ENCODE peak calls at places on chromosomes 16 and 17, in four cellular contexts. C is K562, V is WTC11, T is HepG2. B is an unnamed sample.

GRCh38 chr17:66650490-66650877 is 184.4 kb upstream of the CACNG5 start:
- DNase-seq in T (no peak), C (no peak), V (no peak), B (no peak)

GRCh38 chr17:8598913-8599312 is 31.6 kb downstream of the MYH10 start:
- DNase-seq in C (no peak), V (no peak), T (no peak), B (no peak)

GRCh38 chr17:50046179-50046578 is 9.7 kb upstream of the ITGA3 start:
- DNase-seq in T (no peak), V (no peak), C (no peak), B (no peak)

GRCh38 chr16:51773491-51773890 is 622.4 kb upstream of the SALL1 start:
- DNase-seq in C (no peak), V (peak; percentile 25), T (no peak), B (no peak)

GRCh38 chr16:29028457-29029167 is 43.8 kb downstream of the LAT start:
- DNase-seq in C (no peak), T (no peak), V (no peak), B (no peak)

GRCh38 chr16:88605186-88606145 is 32.9 kb upstream of the IL17C start:
- DNase-seq in T (no peak), C (no peak), V (no peak), B (no peak)

GRCh38 chr16:3596101-3596861 is 15.1 kb downstream of the SLX4 start:
- DNase-seq in V (no peak), C (no peak), T (peak; percentile 94), B (no peak)

GRCh38 chr17:62724398-62725146 is 83.5 kb downstream of the MARCHF10 start:
- DNase-seq in C (no peak), V (no peak), T (no peak), B (no peak)

GRCh38 chr17:76827736-76828135 is 40.5 kb upstream of the MGAT5B start:
- DNase-seq in V (no peak), T (no peak), C (no peak), B (no peak)

GRCh38 chr16:23280483-23280967 is 21.6 kb upstream of the SCNN1B start:
- DNase-seq in C (no peak), V (no peak), T (no peak), B (no peak)

GRCh38 chr17:80937501-80938356 is 53.9 kb upstream of the CHMP6 start:
- DNase-seq in T (no peak), C (no peak), V (peak; percentile 11), B (no peak)

GRCh38 chr17:38749222-38750043 is 1.3 kb upstream of the PCGF2 start:
- DNase-seq in T (peak; percentile 89), C (peak; percentile 65), V (peak; percentile 80), B (no peak)

GRCh38 chr17:82666931-82667667 is 18.9 kb upstream of the WDR45B start:
- DNase-seq in T (no peak), V (no peak), C (no peak), B (no peak)

GRCh38 chr16:5064915-5065314 is 841 bp downstream of the C16orf89 start:
- DNase-seq in V (no peak), C (no peak), T (no peak), B (no peak)

GRCh38 chr17:20784100-20784665 is 204.7 kb downstream of the CDRT15L2 start:
- DNase-seq in T (no peak), V (no peak), C (no peak), B (no peak)

GRCh38 chr16:1380195-1380594 is 28.5 kb downstream of the GNPTG start:
- DNase-seq in T (no peak), V (no peak), C (no peak), B (no peak)

GRCh38 chr16:48885456-48885855 is 275.5 kb upstream of the N4BP1 start:
- DNase-seq in T (no peak), C (no peak), V (no peak), B (no peak)

GRCh38 chr17:6456914-6457687 is 12.8 kb downstream of the PIMREG start:
- DNase-seq in T (peak; percentile 52), V (no peak), C (peak; percentile 76), B (no peak)

GRCh38 chr16:11145821-11146211 is 110.2 kb downstream of the SOCS1 start:
- DNase-seq in T (no peak), V (no peak), C (no peak), B (no peak)

GRCh38 chr17:27155866-27156265 is 138.0 kb upstream of the WSB1 start:
- DNase-seq in T (no peak), V (no peak), C (no peak), B (no peak)

DNA sequence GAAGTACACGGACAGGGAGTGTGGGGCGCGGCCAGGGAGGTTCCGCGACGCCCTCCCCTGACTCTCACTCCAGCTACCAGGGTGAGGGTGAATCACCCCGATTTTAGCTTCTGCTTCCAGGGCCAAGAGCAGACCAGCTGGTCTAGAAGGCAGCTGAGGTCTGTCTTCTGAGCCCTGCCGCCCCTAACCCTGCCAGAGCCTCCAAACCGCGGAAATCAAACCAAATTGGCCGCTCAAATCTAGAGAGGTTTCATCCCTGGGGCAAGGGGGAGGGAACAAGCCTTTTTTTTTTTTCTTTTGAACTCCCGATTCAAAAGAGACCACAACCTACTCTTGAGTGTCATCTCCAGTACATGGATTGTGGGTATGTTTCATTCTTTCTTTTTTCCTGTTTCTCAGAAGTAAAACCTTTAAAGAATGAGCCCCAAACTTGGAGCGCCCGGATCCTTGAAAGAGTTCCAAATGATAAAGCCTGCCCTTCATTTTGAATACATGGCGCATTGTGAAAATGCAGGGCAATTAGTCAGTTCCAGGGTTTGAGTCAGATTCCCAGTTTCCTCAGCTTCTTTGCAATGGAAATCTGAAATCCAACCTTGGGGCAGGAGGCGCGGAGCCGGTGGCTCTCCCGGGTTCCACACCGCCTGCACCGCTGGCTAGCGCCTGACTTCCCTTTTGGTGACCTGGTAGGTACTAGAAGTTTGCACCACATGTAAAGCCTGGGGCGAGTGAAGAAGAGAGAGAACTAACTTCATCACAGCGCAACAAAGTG is 16.5 kb upstream of the ZFHX3 start:
- DNase-seq in V (peak; percentile 49), T (no peak), C (no peak), B (no peak)
- TF ChIP-seq ELF4 in V (no peak), T (no peak), C (no peak), B (no peak)

DNA sequence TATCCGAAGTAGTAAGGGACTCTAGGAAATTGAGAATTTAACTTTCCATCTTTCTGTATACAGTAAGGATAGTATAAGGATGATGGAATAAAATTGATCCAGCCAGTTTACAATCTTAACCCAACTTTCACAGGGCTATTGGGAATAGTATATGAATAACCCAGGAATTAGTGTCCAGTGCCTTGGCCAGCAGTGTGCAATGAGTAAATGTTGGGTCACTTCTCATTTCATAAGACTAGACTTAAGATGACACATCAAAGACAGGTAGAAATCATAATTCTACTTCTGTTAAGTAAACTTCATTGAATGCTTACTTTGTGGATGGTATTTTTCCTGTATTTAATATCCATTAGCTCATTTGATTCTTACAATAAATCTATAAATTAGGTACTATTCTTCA is 949.6 kb upstream of the GOT2 start:
- DNase-seq in V (no peak), C (no peak), T (no peak), B (no peak)
- TF ChIP-seq ELF4 in V (no peak), C (no peak), T (no peak), B (no peak)

GRCh38 chr17:72118588-72119279 is 2.1 kb upstream of the SOX9 start:
- DNase-seq in C (peak; percentile 43), T (peak; percentile 75), V (peak; percentile 70), B (peak; percentile 62)
- TF ChIP-seq ELF4 in C (no peak), T (no peak), V (no peak), B (no peak)

GRCh38 chr17:45692661-45693060 is 91.5 kb upstream of the CRHR1 start:
- DNase-seq in C (no peak), V (no peak), T (no peak), B (no peak)

GRCh38 chr17:45697076-45697475 is 87.0 kb upstream of the CRHR1 start:
- DNase-seq in C (no peak), T (no peak), V (no peak), B (no peak)

GRCh38 chr17:45693792-45694191 is 90.3 kb upstream of the CRHR1 start:
- DNase-seq in C (no peak), T (no peak), V (no peak), B (no peak)

GRCh38 chr17:45700171-45701090 is 83.7 kb upstream of the CRHR1 start:
- DNase-seq in C (no peak), T (no peak), V (no peak), B (no peak)

DNA sequence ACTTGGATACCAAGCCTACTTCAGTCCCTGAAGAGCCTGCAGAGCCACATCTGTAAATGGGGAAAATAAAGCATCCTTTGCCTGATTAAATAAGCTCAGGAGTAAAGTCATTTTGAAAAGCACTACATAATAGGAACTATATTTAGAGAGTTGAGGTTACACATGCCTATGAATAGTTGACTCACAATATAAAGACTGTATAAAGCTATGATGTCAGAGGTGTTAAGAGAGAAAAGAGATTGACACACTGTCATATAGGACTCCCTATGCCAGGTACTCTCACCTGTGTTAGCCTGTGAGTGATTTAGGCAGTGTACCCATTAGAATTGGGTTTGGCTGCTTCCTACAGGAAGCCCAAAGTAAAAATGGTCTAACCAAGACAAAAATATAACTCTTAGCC is 87.7 kb upstream of the CRHR1 start:
- DNase-seq in C (no peak), V (no peak), T (no peak), B (no peak)
- TF ChIP-seq ELF4 in C (no peak), V (no peak), T (no peak), B (no peak)

GRCh38 chr17:67833946-67834631 is 8.8 kb downstream of the BPTF start:
- DNase-seq in T (no peak), V (peak; percentile 63), C (peak; percentile 21), B (peak; percentile 29)

GRCh38 chr17:67833134-67833533 is 7.8 kb downstream of the BPTF start:
- DNase-seq in T (no peak), V (no peak), C (no peak), B (no peak)

GRCh38 chr17:67831268-67831667 is 6.0 kb downstream of the BPTF start:
- DNase-seq in C (no peak), T (no peak), V (no peak), B (no peak)

GRCh38 chr17:67829331-67829730 is 4.0 kb downstream of the BPTF start:
- DNase-seq in T (no peak), C (no peak), V (no peak), B (no peak)

GRCh38 chr17:67830440-67830839 is 5.1 kb downstream of the BPTF start:
- DNase-seq in C (no peak), V (no peak), T (no peak), B (no peak)
- TF ChIP-seq ELF4 in C (no peak), V (no peak), T (no peak), B (no peak)

DNA sequence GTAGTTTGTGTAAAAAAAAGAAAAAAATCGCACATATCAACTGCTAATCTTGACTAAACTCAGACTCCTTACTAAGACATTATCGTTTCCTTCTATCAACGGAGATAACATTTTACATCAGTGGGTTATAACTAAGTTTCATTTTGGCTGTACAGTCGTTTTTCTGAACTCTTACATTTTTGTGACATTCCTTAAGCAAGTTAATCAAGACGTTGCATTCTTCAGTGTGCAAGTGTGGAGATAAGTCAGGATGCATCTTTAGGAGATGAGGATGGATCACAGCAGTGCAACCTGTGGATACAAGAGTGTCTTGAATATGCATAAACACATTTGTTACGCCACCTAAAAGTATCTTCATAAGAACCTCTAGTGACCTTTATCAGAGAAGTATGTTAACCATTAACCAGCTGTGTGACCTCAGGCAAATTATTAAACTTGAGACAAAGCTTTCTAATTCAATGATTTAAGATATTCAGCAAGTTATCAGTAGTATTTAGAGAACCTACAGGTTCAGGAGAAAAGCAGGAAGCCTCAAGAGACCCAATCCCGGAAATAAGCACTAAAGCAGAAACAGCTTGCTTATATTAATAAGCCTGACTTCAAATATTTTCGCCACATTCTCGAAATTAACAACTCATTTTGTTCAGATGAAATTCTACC is 9.4 kb downstream of the CMC2 start:
- DNase-seq in V (no peak), C (no peak), T (peak; percentile 83), B (no peak)
- TF ChIP-seq ELF4 in V (no peak), C (no peak), T (peak; percentile 70), B (no peak)

B was measured in HEK293T.